ENCODE peak calls at places on chromosomes 16 and 17, in four cellular contexts. D, L, E and T are unnamed samples.
A peak's percentile ranks its signal among the peaks of the same experiment; 100 is the strongest.

GRCh38 chr17:71921726-71922320 is 199.0 kb upstream of the SOX9 start:
- DNase-seq in D (peak; percentile 21), L (no peak), E (no peak), T (no peak)

GRCh38 chr16:87416826-87417471 is 24.8 kb downstream of the MAP1LC3B start:
- DNase-seq in D (no peak), L (peak; percentile 29), E (no peak), T (no peak)

GRCh38 chr16:13401631-13402030 is 500.2 kb downstream of the SHISA9 start:
- DNase-seq in D (no peak), L (no peak), E (no peak), T (no peak)

GRCh38 chr17:78409191-78409621 is 30.8 kb downstream of the PGS1 start:
- DNase-seq in D (no peak), L (no peak), E (no peak), T (no peak)

GRCh38 chr17:76268015-76268749 is 3.0 kb downstream of the UBALD2 start:
- DNase-seq in D (peak; percentile 76), L (no peak), E (no peak), T (peak; percentile 87)

GRCh38 chr16:11708421-11708820 is 34.2 kb downstream of the TXNDC11 start:
- DNase-seq in D (no peak), L (no peak), E (no peak), T (no peak)

GRCh38 chr16:81600275-81600674 is 155.7 kb downstream of the CMIP start:
- DNase-seq in D (no peak), L (peak; percentile 84), E (no peak), T (no peak)

GRCh38 chr16:73215482-73216377 is 167.8 kb upstream of the ZFHX3 start:
- DNase-seq in D (no peak), L (no peak), E (no peak), T (no peak)

GRCh38 chr17:49469831-49470568 is 25.1 kb upstream of the NGFR start:
- DNase-seq in D (no peak), L (no peak), E (no peak), T (no peak)

GRCh38 chr17:49468827-49469385 is 26.2 kb upstream of the NGFR start:
- DNase-seq in D (no peak), L (no peak), E (no peak), T (no peak)

GRCh38 chr17:49472527-49472926 is 22.6 kb upstream of the NGFR start:
- DNase-seq in D (no peak), L (no peak), E (no peak), T (no peak)

GRCh38 chr17:49471769-49472168 is 23.3 kb upstream of the NGFR start:
- DNase-seq in D (no peak), L (no peak), E (no peak), T (no peak)

DNA sequence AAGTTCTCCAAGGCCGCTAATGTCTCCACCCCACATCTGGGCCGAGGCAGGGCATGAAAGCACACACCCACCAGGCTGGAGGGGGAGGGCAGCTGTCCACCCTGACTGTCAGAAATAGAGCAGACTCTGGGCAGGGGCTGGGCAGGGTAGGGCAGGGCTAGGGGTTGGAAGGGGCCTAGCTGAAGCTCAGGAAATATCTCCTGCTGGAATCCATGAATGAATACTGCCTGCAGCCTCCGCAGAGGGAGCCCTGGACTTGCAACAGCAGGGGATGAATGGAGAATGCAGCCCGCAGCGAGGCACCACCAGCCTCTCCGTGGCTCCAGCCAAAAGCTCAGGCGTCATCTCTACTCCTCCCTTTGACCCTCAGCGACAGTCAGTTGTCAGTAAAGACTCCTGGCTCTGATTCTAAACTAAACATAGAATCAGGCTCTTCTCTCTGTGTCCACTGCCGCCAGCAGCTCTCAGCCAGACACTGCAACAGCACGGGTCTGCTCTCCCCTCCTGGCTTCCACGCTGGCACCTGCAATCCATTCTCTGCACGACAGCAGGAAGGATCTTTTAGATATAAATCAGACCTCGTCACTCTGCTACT is 23.9 kb upstream of the NGFR start:
- DNase-seq in D (no peak), L (peak; percentile 16), E (no peak), T (no peak)
- TF ChIP-seq BRCA1 in D (no peak), L (no peak), E (no peak), T (no peak)

GRCh38 chr16:88527937-88528743 is 42.1 kb upstream of the ZC3H18 start:
- DNase-seq in D (no peak), L (no peak), E (no peak), T (no peak)

GRCh38 chr16:88526008-88526905 is 43.9 kb upstream of the ZC3H18 start:
- DNase-seq in D (no peak), L (no peak), E (no peak), T (peak; percentile 78)

GRCh38 chr16:88528902-88529318 is 41.3 kb upstream of the ZC3H18 start:
- DNase-seq in D (no peak), L (no peak), E (no peak), T (no peak)

GRCh38 chr16:88526906-88527185 is 43.4 kb upstream of the ZC3H18 start:
- DNase-seq in D (no peak), L (no peak), E (no peak), T (no peak)

DNA sequence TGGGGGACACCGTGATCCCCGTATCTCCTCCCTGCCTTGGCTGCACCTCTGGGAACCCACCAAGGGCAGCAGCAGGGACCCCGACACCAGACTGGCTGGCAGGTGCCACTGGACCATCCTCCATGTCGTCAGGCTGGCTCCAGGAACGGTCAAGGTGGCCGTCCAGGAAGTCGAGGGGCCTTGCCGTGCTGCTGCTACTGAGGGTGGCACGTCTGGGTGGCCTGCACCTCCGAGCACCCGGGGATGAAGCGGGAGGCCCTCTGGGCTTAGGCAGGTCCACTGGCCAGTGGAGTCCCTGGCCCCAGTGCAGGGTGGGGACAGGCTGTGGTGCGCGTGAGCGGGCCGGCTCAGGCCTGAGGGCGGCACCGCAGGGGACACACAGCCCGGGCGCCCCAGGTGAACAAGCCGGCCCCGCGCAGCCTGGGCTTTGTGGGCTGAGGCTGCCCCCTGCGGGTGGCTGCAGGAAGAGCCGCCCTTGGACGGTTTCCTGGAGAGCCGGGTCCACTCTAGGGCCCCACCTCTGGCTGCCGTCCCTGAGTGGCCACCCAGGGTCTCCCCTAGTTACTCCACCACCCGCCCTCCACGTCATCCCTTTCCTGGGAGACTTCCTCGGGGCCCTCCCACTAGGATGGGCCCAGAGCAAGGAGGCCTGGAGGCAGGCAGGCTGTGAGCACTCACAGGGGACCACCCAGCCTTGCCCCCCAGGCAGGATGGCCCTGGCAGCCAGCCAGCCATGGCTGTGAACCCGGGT is 42.8 kb upstream of the ZC3H18 start:
- DNase-seq in D (no peak), L (peak; percentile 51), E (no peak), T (peak; percentile 93)
- TF ChIP-seq BRCA1 in D (no peak), L (no peak), E (no peak), T (no peak)

GRCh38 chr17:83057397-83057761 is 22.0 kb upstream of the METRNL start:
- DNase-seq in D (no peak), L (no peak), E (no peak), T (no peak)

GRCh38 chr17:83054518-83055125 is 24.8 kb upstream of the METRNL start:
- DNase-seq in D (no peak), L (no peak), E (no peak), T (no peak)

GRCh38 chr17:83057793-83058477 is 21.5 kb upstream of the METRNL start:
- DNase-seq in D (no peak), L (no peak), E (no peak), T (no peak)

GRCh38 chr17:83056583-83057396 is 22.6 kb upstream of the METRNL start:
- DNase-seq in D (no peak), L (no peak), E (no peak), T (no peak)

DNA sequence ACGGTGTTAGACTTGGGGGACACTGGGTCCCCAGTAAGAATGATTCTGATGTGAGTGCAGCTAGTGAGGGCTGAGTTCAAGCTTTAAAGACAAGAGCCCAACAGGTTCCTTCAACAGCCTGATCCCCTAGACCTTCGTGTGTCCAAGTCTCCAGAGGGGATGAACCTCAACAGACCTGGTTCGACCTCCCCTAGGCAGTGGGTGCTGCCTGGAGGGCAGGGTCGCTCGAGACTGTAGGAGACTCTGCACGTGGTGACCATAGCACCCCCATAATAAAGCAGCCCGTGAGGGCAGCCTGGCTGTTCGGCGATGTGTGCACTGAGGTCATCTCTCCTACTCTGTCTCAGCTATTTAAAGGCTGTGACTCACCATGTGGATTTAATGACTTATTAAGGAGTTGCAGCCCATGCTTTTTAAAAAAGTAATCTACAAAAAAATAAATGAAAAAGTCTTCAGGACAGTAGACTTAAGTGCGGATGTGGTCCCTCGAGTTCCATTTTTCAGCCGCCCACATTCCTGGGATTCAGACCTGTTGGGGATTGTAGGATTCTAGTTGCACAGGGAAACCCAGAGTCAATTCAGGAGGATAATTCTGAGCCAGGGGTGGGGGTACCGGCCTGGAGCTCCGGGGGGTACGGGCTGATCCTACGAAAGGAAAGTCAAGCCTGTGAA is 23.4 kb upstream of the METRNL start:
- DNase-seq in D (no peak), L (peak; percentile 45), E (no peak), T (no peak)
- TF ChIP-seq BRCA1 in D (no peak), L (no peak), E (no peak), T (no peak)

GRCh38 chr17:63697341-63698286 is 2.3 kb downstream of the LIMD2 start:
- DNase-seq in D (peak; percentile 82), L (peak; percentile 45), E (no peak), T (peak; percentile 65)
- TF ChIP-seq BRCA1 in D (no peak), L (no peak), E (no peak), T (no peak)

DNA sequence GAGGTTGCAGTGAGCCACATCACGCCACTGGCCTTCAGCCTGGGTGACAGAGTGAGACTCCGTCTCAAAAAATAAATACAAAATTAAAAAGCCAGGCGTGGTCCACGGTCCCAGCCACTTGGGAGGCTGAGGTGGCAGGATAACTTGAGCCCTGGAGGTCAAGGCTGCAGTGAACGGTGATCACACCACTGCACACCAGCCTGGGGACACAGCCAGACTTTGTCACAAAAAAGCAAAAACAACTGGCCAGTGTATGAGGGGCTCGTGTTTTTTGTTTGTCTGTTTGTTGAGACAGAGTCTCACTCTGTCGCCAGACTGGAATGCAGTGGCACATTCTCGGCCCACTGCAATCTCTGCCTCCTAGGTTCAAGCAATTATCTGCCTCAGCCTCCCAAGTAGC is 1.2 kb upstream of the UBB start:
- DNase-seq in D (no peak), L (peak; percentile 49), E (no peak), T (no peak)
- TF ChIP-seq BRCA1 in D (no peak), L (no peak), E (no peak), T (no peak)

GRCh38 chr17:3048727-3049471 is 14.5 kb downstream of the OR1D5 start:
- DNase-seq in D (peak; percentile 78), L (peak; percentile 93), E (peak; percentile 97), T (peak; percentile 58)

GRCh38 chr17:3043737-3044365 is 19.6 kb downstream of the OR1D5 start:
- DNase-seq in D (no peak), L (peak; percentile 15), E (no peak), T (peak; percentile 21)

GRCh38 chr17:3046753-3047152 is 16.7 kb downstream of the OR1D5 start:
- DNase-seq in D (no peak), L (no peak), E (no peak), T (no peak)

DNA sequence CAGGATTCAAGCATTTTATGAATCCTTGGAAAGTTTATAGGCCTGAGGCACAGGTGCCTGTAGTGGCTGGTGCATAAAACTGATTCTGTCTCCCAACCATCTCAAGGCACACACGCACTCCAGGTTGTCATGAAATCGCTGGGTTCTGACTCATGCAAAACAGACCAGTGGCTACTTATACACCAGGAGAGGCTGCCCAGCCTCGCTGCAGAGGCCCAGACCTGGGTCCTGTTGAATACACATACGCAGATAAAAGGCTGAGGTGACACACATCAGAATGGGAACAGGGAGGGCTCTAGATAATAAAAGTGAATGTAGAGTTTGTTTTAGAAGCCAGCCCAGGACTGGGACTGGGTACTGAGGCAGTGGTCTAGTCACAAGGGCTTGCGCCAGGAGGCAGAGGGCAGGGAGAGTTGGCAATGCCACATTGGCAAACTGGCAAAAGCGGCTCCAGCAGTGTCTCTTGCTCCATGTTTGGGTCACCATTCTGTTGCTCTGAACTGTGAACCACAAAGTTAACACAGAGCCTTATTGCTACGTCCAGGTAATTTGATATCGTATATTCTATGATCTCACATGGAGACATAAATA is 13.6 kb downstream of the OR1D5 start:
- DNase-seq in D (no peak), L (no peak), E (no peak), T (no peak)
- TF ChIP-seq BRCA1 in D (no peak), L (no peak), E (no peak), T (no peak)